ENCODE peak calls at places on chromosomes 12 and 14, in four cellular contexts. One of them, this sample, is unnamed.
A peak's percentile ranks its signal among the peaks of the same experiment; 100 is the strongest.

GRCh38 chr14:72451081-72451972 is 442.6 kb downstream of the DPF3 start:
- DNase-seq in NCI-H345: no peak
- DNase-seq in stimulated activated CD4-positive, alpha-beta T cell treated with anti-CD3 and anti-CD28 coated beads, Interleukin-2, amount 100 ng/mL, for 48 hours: peak; percentile 12
- DNase-seq in putamen: no peak
- DNase-seq in this sample: peak; percentile 42

GRCh38 chr12:27501956-27502562 is 21.9 kb upstream of the PPFIBP1 start:
- DNase-seq in NCI-H345: no peak
- DNase-seq in stimulated activated CD4-positive, alpha-beta T cell treated with anti-CD3 and anti-CD28 coated beads, Interleukin-2, amount 100 ng/mL, for 48 hours: no peak
- DNase-seq in putamen: no peak
- DNase-seq in this sample: no peak

GRCh38 chr14:65333926-65334687 is 78.4 kb upstream of the FUT8 start:
- DNase-seq in NCI-H345: no peak
- DNase-seq in stimulated activated CD4-positive, alpha-beta T cell treated with anti-CD3 and anti-CD28 coated beads, Interleukin-2, amount 100 ng/mL, for 48 hours: no peak
- DNase-seq in putamen: no peak
- DNase-seq in this sample: no peak

GRCh38 chr14:64612021-64612380 is 62.2 kb downstream of the PPP1R36 start:
- DNase-seq in NCI-H345: no peak
- DNase-seq in stimulated activated CD4-positive, alpha-beta T cell treated with anti-CD3 and anti-CD28 coated beads, Interleukin-2, amount 100 ng/mL, for 48 hours: no peak
- DNase-seq in putamen: no peak
- DNase-seq in this sample: no peak

GRCh38 chr12:107570721-107571120 is 114.9 kb upstream of the PWP1 start:
- DNase-seq in NCI-H345: no peak
- DNase-seq in stimulated activated CD4-positive, alpha-beta T cell treated with anti-CD3 and anti-CD28 coated beads, Interleukin-2, amount 100 ng/mL, for 48 hours: no peak
- DNase-seq in putamen: no peak
- DNase-seq in this sample: no peak

GRCh38 chr12:121796855-121797751 is 3.6 kb upstream of the RHOF start:
- DNase-seq in NCI-H345: peak; percentile 78
- DNase-seq in stimulated activated CD4-positive, alpha-beta T cell treated with anti-CD3 and anti-CD28 coated beads, Interleukin-2, amount 100 ng/mL, for 48 hours: no peak
- DNase-seq in putamen: peak; percentile 81
- DNase-seq in this sample: peak; percentile 84

GRCh38 chr12:86948851-86949250 is 692.7 kb upstream of the MGAT4C start:
- DNase-seq in NCI-H345: no peak
- DNase-seq in stimulated activated CD4-positive, alpha-beta T cell treated with anti-CD3 and anti-CD28 coated beads, Interleukin-2, amount 100 ng/mL, for 48 hours: no peak
- DNase-seq in putamen: no peak
- DNase-seq in this sample: no peak

GRCh38 chr14:102229071-102229738 is 75.8 kb downstream of the MOK start:
- DNase-seq in NCI-H345: no peak
- DNase-seq in stimulated activated CD4-positive, alpha-beta T cell treated with anti-CD3 and anti-CD28 coated beads, Interleukin-2, amount 100 ng/mL, for 48 hours: no peak
- DNase-seq in putamen: no peak
- DNase-seq in this sample: no peak

GRCh38 chr14:100341301-100342031 is 18.3 kb downstream of the SLC25A47 start:
- DNase-seq in NCI-H345: no peak
- DNase-seq in stimulated activated CD4-positive, alpha-beta T cell treated with anti-CD3 and anti-CD28 coated beads, Interleukin-2, amount 100 ng/mL, for 48 hours: no peak
- DNase-seq in putamen: peak; percentile 45
- DNase-seq in this sample: no peak

GRCh38 chr14:95876769-95877490 is at the start of gene TUNAR:
- DNase-seq in NCI-H345: peak; percentile 46
- DNase-seq in stimulated activated CD4-positive, alpha-beta T cell treated with anti-CD3 and anti-CD28 coated beads, Interleukin-2, amount 100 ng/mL, for 48 hours: no peak
- DNase-seq in putamen: no peak
- DNase-seq in this sample: peak; percentile 32

GRCh38 chr12:88516811-88517210 is 63.5 kb downstream of the KITLG start:
- DNase-seq in NCI-H345: no peak
- DNase-seq in stimulated activated CD4-positive, alpha-beta T cell treated with anti-CD3 and anti-CD28 coated beads, Interleukin-2, amount 100 ng/mL, for 48 hours: no peak
- DNase-seq in putamen: no peak
- DNase-seq in this sample: no peak